ENCODE peak calls at places on chromosomes 6 and 20, in eight cellular contexts. D is BJ, B is neural progenitor cell, S is fibroblast of the conjunctiva, V is PC-3, W is EH, O is tibial artery, R is tibial nerve. G is an unnamed sample.

GRCh38 chr6:142943746-142944125 is 1.2 kb downstream of the HIVEP2 start:
- DNase-seq in B (peak), R (peak), S (no peak), O (peak), D (no peak), W (peak), V (peak), G (no peak)

GRCh38 chr6:39924283-39924682 is 10.0 kb downstream of the MOCS1 start:
- DNase-seq in O (no peak), W (no peak), V (no peak), R (no peak), S (no peak), D (no peak), B (no peak), G (no peak)

GRCh38 chr6:135884136-135884535 is 32.6 kb downstream of the PDE7B start:
- DNase-seq in W (peak), O (no peak), S (no peak), B (no peak), V (no peak), D (no peak), R (no peak), G (no peak)

GRCh38 chr6:156866181-156866862 is 89.1 kb downstream of the ARID1B start:
- DNase-seq in B (no peak), S (no peak), D (no peak), O (no peak), R (no peak), V (peak), W (peak), G (no peak)

GRCh38 chr6:169839029-169839481 is 87.6 kb downstream of the ERMARD start:
- DNase-seq in W (no peak), S (no peak), R (no peak), V (no peak), O (no peak), B (no peak), D (no peak), G (no peak)

GRCh38 chr6:34723203-34723602 is 26.6 kb upstream of the ILRUN start:
- DNase-seq in S (peak), V (no peak), O (no peak), B (no peak), W (peak), R (no peak), D (no peak), G (no peak)

GRCh38 chr6:167826230-167827061 is at the start of gene AFDN:
- DNase-seq in D (no peak), V (peak), W (peak), O (peak), R (peak), B (peak), S (no peak), G (no peak)

GRCh38 chr6:150697515-150697914 is 97.8 kb downstream of the PLEKHG1 start:
- DNase-seq in S (no peak), O (peak), D (no peak), V (no peak), B (peak), R (peak), W (no peak), G (no peak)

GRCh38 chr6:110053395-110054240 is 75.5 kb downstream of the GPR6 start:
- DNase-seq in D (no peak), S (peak), O (no peak), W (peak), B (peak), R (peak), V (peak), G (peak)

GRCh38 chr6:94341173-94341572 is 921.8 kb upstream of the EPHA7 start:
- DNase-seq in V (no peak), D (no peak), B (peak), O (no peak), R (no peak), W (no peak), S (no peak), G (no peak)

GRCh38 chr20:37376324-37376723 is 30.4 kb downstream of the SRC start:
- DNase-seq in R (no peak), W (no peak), D (no peak), S (no peak), O (no peak), B (no peak), V (no peak), G (no peak)

GRCh38 chr6:30913721-30914075 is 340 bp upstream of the VARS2 start:
- DNase-seq in S (no peak), B (no peak), W (no peak), D (no peak), V (no peak), O (no peak), R (peak), G (no peak)

GRCh38 chr6:83098589-83098988 is 31.1 kb downstream of the DOP1A start:
- DNase-seq in B (no peak), O (no peak), D (no peak), W (no peak), V (no peak), S (no peak), R (no peak), G (no peak)

GRCh38 chr20:45860573-45861011 is 3.2 kb downstream of the ZSWIM3 start:
- DNase-seq in D (no peak), B (no peak), R (no peak), V (peak), O (no peak), S (no peak), W (no peak), G (no peak)

GRCh38 chr20:51797357-51798025 is 4.8 kb downstream of the SALL4 start:
- DNase-seq in V (peak), S (no peak), W (peak), O (no peak), R (no peak), B (peak), D (no peak), G (no peak)

GRCh38 chr6:55963301-55963700 is 87.9 kb upstream of the BMP5 start:
- DNase-seq in W (no peak), S (no peak), V (peak), B (no peak), D (no peak), R (no peak), O (no peak), G (no peak)

GRCh38 chr6:112480551-112480950 is 133.4 kb downstream of the RFPL4B start:
- DNase-seq in R (no peak), D (no peak), V (peak), S (no peak), W (peak), B (no peak), O (no peak), G (no peak)

GRCh38 chr6:155635416-155635815 is 179.8 kb upstream of the NOX3 start:
- DNase-seq in R (no peak), B (no peak), D (no peak), V (no peak), S (no peak), O (no peak), W (no peak), G (no peak)

GRCh38 chr20:48619126-48620101 is 208.4 kb downstream of the PREX1 start:
- DNase-seq in W (peak), V (peak), R (no peak), B (no peak), S (no peak), D (no peak), O (no peak), G (no peak)

GRCh38 chr6:52612336-52613096 is 35.7 kb upstream of the TRAM2 start:
- DNase-seq in D (no peak), V (peak), R (no peak), O (no peak), W (peak), B (no peak), S (no peak), G (no peak)

GRCh38 chr6:132096245-132096644 is 145.1 kb upstream of the CCN2 start:
- DNase-seq in D (no peak), V (no peak), B (no peak), O (no peak), R (no peak), W (no peak), S (peak), G (no peak)

GRCh38 chr6:51021171-51021570 is 202.5 kb downstream of the TFAP2B start:
- DNase-seq in V (no peak), B (no peak), W (no peak), S (no peak), R (no peak), D (no peak), O (no peak), G (no peak)

GRCh38 chr6:81816387-81816786 is 63.9 kb upstream of the TENT5A start:
- DNase-seq in R (no peak), O (no peak), S (no peak), D (no peak), V (no peak), B (no peak), W (no peak), G (no peak)

GRCh38 chr20:40744494-40745175 is 55.6 kb upstream of the MAFB start:
- DNase-seq in R (no peak), W (no peak), V (no peak), O (no peak), S (no peak), B (no peak), D (no peak), G (no peak)

GRCh38 chr6:130885392-130886192 is 58.4 kb downstream of the SMLR1 start:
- DNase-seq in W (peak), O (peak), D (peak), S (peak), B (peak), R (peak), V (peak), G (peak)

GRCh38 chr6:1348675-1349074 is 36.8 kb downstream of the FOXQ1 start:
- DNase-seq in D (no peak), V (no peak), S (peak), O (no peak), B (peak), W (peak), R (no peak), G (no peak)

GRCh38 chr6:100877851-100878250 is 3.3 kb downstream of the ASCC3 start:
- DNase-seq in W (no peak), O (no peak), V (no peak), B (no peak), R (no peak), S (no peak), D (no peak), G (no peak)

GRCh38 chr6:4607026-4607704 is 169.0 kb upstream of the CDYL start:
- DNase-seq in R (peak), V (peak), O (no peak), W (peak), D (peak), S (peak), B (no peak), G (peak)